ENCODE peak calls at places on chromosomes 13 and 19, in five cellular contexts. D, Q, K, S and U are unnamed samples.

GRCh38 chr19:55265173-55265572 is 6.4 kb upstream of the PPP6R1 start:
- DNase-seq in Q (no peak), S (no peak), K (no peak), D (no peak), U (no peak)

GRCh38 chr13:77002590-77003190 is 10.8 kb downstream of the CLN5 start:
- DNase-seq in S (no peak), D (no peak), K (peak), Q (no peak), U (no peak)

GRCh38 chr19:5292453-5292842 is 48.2 kb downstream of the PTPRS start:
- DNase-seq in K (peak), D (no peak), Q (no peak), S (no peak), U (no peak)

GRCh38 chr13:23631676-23632622 is 61.7 kb downstream of the TNFRSF19 start:
- DNase-seq in D (no peak), K (no peak), S (no peak), Q (no peak), U (no peak)

GRCh38 chr19:32819415-32820400 is 49.9 kb downstream of the SLC7A9 start:
- DNase-seq in D (no peak), K (no peak), S (no peak), Q (no peak), U (no peak)

GRCh38 chr19:55866521-55866920 is 30.2 kb downstream of the NLRP4 start:
- DNase-seq in D (no peak), S (no peak), K (no peak), Q (no peak), U (no peak)

GRCh38 chr13:105291987-105292386 is 1243.5 kb downstream of the EFNB2 start:
- DNase-seq in Q (no peak), S (no peak), K (no peak), D (no peak), U (no peak)

GRCh38 chr19:7521551-7522071 is 813 bp upstream of the MCOLN1 start:
- DNase-seq in K (no peak), Q (no peak), S (no peak), D (no peak), U (no peak)

GRCh38 chr13:112178769-112179168 is 111.8 kb downstream of the SOX1 start:
- DNase-seq in S (no peak), K (no peak), Q (no peak), D (no peak), U (no peak)

GRCh38 chr19:29383696-29384095 is 142.1 kb upstream of the VSTM2B start:
- DNase-seq in Q (no peak), D (no peak), K (no peak), S (no peak), U (no peak)

GRCh38 chr19:52007436-52007804 is 591 bp downstream of the ZNF615 start:
- DNase-seq in K (no peak), S (no peak), D (no peak), Q (no peak), U (no peak)

GRCh38 chr19:31220540-31220939 is 128.7 kb downstream of the TSHZ3 start:
- DNase-seq in Q (no peak), K (no peak), D (no peak), S (no peak), U (no peak)

GRCh38 chr13:30061217-30061616 is 210.8 kb upstream of the UBL3 start:
- DNase-seq in D (no peak), K (peak), S (no peak), Q (no peak), U (no peak)

GRCh38 chr19:13692096-13692495 is 72.2 kb upstream of the MRI1 start:
- DNase-seq in K (peak), Q (peak), S (no peak), D (peak), U (peak)

GRCh38 chr13:26919311-26919710 is 158.7 kb upstream of the GPR12 start:
- DNase-seq in K (no peak), D (no peak), S (no peak), Q (no peak), U (no peak)

GRCh38 chr19:4042731-4043082 is 24.0 kb downstream of the ZBTB7A start:
- DNase-seq in Q (no peak), S (no peak), D (no peak), K (no peak), U (no peak)

GRCh38 chr13:40682449-40683240 is 16.2 kb upstream of the FOXO1 start:
- DNase-seq in Q (no peak), K (peak), D (no peak), S (no peak), U (no peak)